ENCODE peak calls at places on chromosomes 16 and 17, in seven cellular contexts. X, S, R, V, K, Q and N are unnamed samples.

GRCh38 chr17:12691173-12691572 is 25.5 kb downstream of the MYOCD start:
- DNase-seq in X (peak; percentile 32), S (no peak), R (no peak), V (no peak), K (no peak), Q (peak; percentile 73), N (no peak)

GRCh38 chr17:1830288-1830687 is 483 bp downstream of the RPA1 start:
- DNase-seq in X (no peak), S (no peak), R (no peak), V (no peak), K (peak; percentile 48), Q (no peak), N (no peak)

GRCh38 chr16:54817432-54817831 is 113.2 kb upstream of the IRX5 start:
- DNase-seq in X (peak; percentile 11), S (no peak), R (no peak), V (no peak), K (peak; percentile 26), Q (no peak), N (no peak)

GRCh38 chr16:13168091-13168572 is 266.7 kb downstream of the SHISA9 start:
- DNase-seq in X (no peak), S (no peak), R (no peak), V (peak; percentile 56), K (peak; percentile 55), Q (no peak), N (no peak)

GRCh38 chr17:17119533-17119932 is 77.3 kb downstream of the MPRIP start:
- DNase-seq in X (no peak), S (no peak), R (no peak), V (no peak), K (no peak), Q (no peak), N (peak; percentile 37)

GRCh38 chr16:50067290-50067853 is 1.6 kb downstream of the HEATR3 start:
- DNase-seq in X (peak; percentile 46), S (no peak), R (no peak), V (no peak), K (peak; percentile 53), Q (no peak), N (peak; percentile 48)

GRCh38 chr16:82699711-82700495 is 73.1 kb downstream of the CDH13 start:
- DNase-seq in X (peak; percentile 83), S (no peak), R (no peak), V (peak; percentile 16), K (no peak), Q (no peak), N (peak; percentile 67)

GRCh38 chr16:22138482-22138881 is 23.8 kb upstream of the SDR42E2 start:
- DNase-seq in X (no peak), S (no peak), R (no peak), V (no peak), K (no peak), Q (no peak), N (no peak)

GRCh38 chr17:33435716-33436301 is 142.7 kb upstream of the ASIC2 start:
- DNase-seq in X (no peak), S (no peak), R (no peak), V (no peak), K (no peak), Q (no peak), N (no peak)

GRCh38 chr17:12348476-12348875 is 317.2 kb upstream of the MYOCD start:
- DNase-seq in X (no peak), S (no peak), R (no peak), V (no peak), K (no peak), Q (no peak), N (no peak)

GRCh38 chr16:85573696-85574641 is 39.2 kb upstream of the GSE1 start:
- DNase-seq in X (no peak), S (no peak), R (peak; percentile 75), V (no peak), K (no peak), Q (peak; percentile 78), N (no peak)

GRCh38 chr17:41925991-41926590 is 4.3 kb upstream of the ODAD4 start:
- DNase-seq in X (no peak), S (no peak), R (no peak), V (no peak), K (no peak), Q (no peak), N (no peak)

GRCh38 chr16:54286330-54287017 is at the start of gene IRX3:
- DNase-seq in X (peak; percentile 70), S (peak; percentile 92), R (peak; percentile 93), V (peak; percentile 23), K (peak; percentile 96), Q (peak; percentile 83), N (peak; percentile 68)

GRCh38 chr17:82349287-82349701 is 9.8 kb upstream of the TEX19 start:
- DNase-seq in X (peak; percentile 54), S (no peak), R (no peak), V (no peak), K (no peak), Q (no peak), N (peak; percentile 81)

GRCh38 chr17:16945141-16945493 is 26.8 kb downstream of the TNFRSF13B start:
- DNase-seq in X (no peak), S (no peak), R (no peak), V (no peak), K (peak; percentile 0), Q (no peak), N (no peak)

GRCh38 chr17:10337976-10338375 is 34.8 kb downstream of the MYH13 start:
- DNase-seq in X (peak; percentile 46), S (no peak), R (no peak), V (no peak), K (no peak), Q (no peak), N (peak; percentile 7)

GRCh38 chr17:67544364-67544763 is 167.3 kb downstream of the PITPNC1 start:
- DNase-seq in X (no peak), S (no peak), R (no peak), V (no peak), K (no peak), Q (no peak), N (no peak)

GRCh38 chr17:39222866-39223834 is 2.6 kb downstream of the STAC2 start:
- DNase-seq in X (no peak), S (no peak), R (no peak), V (no peak), K (no peak), Q (no peak), N (no peak)

GRCh38 chr16:7025616-7026190 is 306.9 kb upstream of the RBFOX1 start:
- DNase-seq in X (no peak), S (no peak), R (peak; percentile 58), V (no peak), K (peak; percentile 91), Q (no peak), N (no peak)

GRCh38 chr17:50209472-50210248 is 8.2 kb upstream of the COL1A1 start:
- DNase-seq in X (peak; percentile 100), S (peak; percentile 59), R (peak; percentile 90), V (peak; percentile 79), K (peak; percentile 70), Q (peak; percentile 93), N (peak; percentile 98)

GRCh38 chr17:27525836-27526235 is 69.6 kb downstream of the KSR1 start:
- DNase-seq in X (no peak), S (no peak), R (no peak), V (no peak), K (no peak), Q (no peak), N (no peak)

GRCh38 chr16:4693296-4693955 is at the start of gene NUDT16L1:
- DNase-seq in X (peak; percentile 60), S (peak; percentile 95), R (peak; percentile 97), V (peak; percentile 70), K (peak; percentile 99), Q (peak; percentile 96), N (peak; percentile 65)
- TF ChIP-seq CTCF in X (no peak), S (no peak), R (peak; percentile 48), V (no peak), K (peak; percentile 41), Q (peak; percentile 21), N (no peak)

GRCh38 chr16:10387378-10387681 is 1.5 kb downstream of the ATF7IP2 start:
- DNase-seq in X (no peak), S (no peak), R (no peak), V (no peak), K (no peak), Q (no peak), N (no peak)
- H3K4me3 ChIP-seq in X (no peak overlapping the region), S (no peak overlapping the region), R (peak overlapping the region; percentile 82), V (peak overlapping the region; percentile 58), K (peak overlapping the region; percentile 68), Q (peak overlapping the region; percentile 55), N (peak overlapping the region; percentile 83)

DNA sequence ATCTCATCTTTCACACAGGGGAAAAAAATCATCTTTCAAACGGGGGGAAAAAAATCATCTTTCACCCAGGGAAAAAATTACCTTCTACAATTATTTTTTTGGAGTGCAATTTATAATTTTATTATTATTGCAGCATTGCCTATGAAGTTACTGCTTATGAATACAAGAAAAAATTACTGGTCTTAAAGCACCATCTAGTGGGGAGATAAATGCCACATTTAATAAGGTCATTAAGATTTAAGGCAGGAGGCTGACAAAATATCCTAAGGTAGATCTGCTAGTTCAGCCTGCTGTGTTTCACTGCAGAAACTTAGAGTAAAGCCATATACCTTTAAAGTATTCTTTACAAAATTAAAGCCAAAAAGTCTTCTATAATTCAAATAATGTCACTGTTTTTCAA is 13.7 kb downstream of the SHCBP1 start:
- DNase-seq in X (peak; percentile 32), S (no peak), R (no peak), V (peak; percentile 14), K (no peak), Q (no peak), N (no peak)
- TF ChIP-seq CTCF in X (peak; percentile 38), S (peak; percentile 49), R (peak; percentile 58), V (no peak), K (peak; percentile 27), Q (no peak), N (peak; percentile 19)

GRCh38 chr17:74862108-74862901 is 2.6 kb upstream of the GRIN2C start:
- DNase-seq in X (no peak), S (no peak), R (peak; percentile 65), V (no peak), K (peak; percentile 93), Q (no peak), N (no peak)
- H3K4me3 ChIP-seq in X (no peak overlapping the region), S (no peak overlapping the region), R (peak overlapping the region; percentile 60), V (no peak overlapping the region), K (peak overlapping the region; percentile 21), Q (peak overlapping the region; percentile 48), N (no peak overlapping the region)

DNA sequence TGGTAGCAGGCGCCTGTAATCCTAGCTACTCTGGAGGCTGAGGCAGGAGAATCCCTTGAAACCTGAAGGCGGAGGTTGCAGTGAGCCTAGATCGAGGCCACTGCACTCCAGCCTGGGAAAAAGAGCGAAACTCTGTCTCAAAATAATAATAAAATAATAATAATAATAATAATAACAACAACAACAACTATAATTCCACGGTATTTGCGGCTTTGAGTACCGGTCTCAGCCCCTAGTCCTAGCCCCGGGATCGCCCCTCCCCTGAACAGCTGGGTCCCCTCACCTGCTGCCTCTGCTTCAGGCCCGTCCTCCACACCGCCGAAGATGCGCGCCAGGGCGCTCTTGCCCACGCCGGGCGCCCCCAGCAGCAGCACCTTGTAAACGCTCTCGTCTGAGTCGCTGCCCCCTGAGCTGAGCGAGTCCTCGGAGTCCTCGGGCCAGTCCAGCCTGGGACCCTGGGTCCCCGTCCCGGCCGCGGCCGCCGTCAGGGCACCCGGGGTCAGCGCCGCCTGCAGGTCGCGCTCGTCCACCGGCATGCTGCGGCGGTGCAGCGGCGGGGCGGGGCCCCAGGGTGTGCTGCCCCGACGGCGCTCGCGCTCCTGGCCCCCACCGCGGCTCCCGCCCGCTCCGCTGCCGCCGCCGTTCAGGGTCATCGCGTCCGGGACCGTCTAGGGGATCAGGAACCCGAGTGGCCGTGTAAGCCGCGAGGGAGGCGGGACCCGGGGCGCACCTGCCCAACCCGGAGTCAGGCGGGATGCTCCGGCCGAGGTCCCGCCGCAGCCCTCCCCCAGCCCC is 611 bp downstream of the RRAD start:
- DNase-seq in X (no peak), S (no peak), R (peak; percentile 56), V (no peak), K (peak; percentile 87), Q (no peak), N (no peak)
- TF ChIP-seq CTCF in X (peak; percentile 18), S (peak; percentile 50), R (peak; percentile 54), V (no peak), K (peak; percentile 64), Q (no peak), N (no peak)